ENCODE peak calls at places on chromosomes 4 and X, in nine cellular contexts. K is esophagus squamous epithelium; F is uterus; R is CD4-positive, CD25-positive, alpha-beta regulatory T cell; O is A549; I is body of pancreas; U is kidney; N is adipocyte; G is cardiac muscle cell. Y is an unnamed sample. For H3K9me3, the result is how much of the 10 kb centered on the place peaks cover.

GRCh38 chr4:94354474-94354896 is 11.8 kb upstream of the HPGDS start:
- DNase-seq in K (no peak), F (no peak), R (no peak), O (no peak), I (no peak), U (no peak), N (no peak), G (no peak), Y (no peak)

GRCh38 chrX:110258552-110258951 is 59.3 kb downstream of the AMMECR1 start:
- DNase-seq in K (no peak), F (no peak), R (no peak), O (no peak), I (no peak), U (no peak), N (no peak), G (no peak), Y (peak)

GRCh38 chr4:139672215-139672614 is 6.6 kb downstream of the MGST2 start:
- DNase-seq in K (no peak), F (no peak), R (no peak), O (no peak), I (no peak), U (no peak), N (no peak), G (no peak), Y (no peak)

GRCh38 chrX:16002185-16002584 is 121.2 kb upstream of the GRPR start:
- DNase-seq in K (no peak), F (no peak), R (no peak), O (no peak), I (no peak), U (no peak), N (no peak), G (no peak), Y (no peak)

GRCh38 chr4:4519296-4519898 is 22.5 kb downstream of the STX18 start:
- DNase-seq in K (no peak), F (no peak), R (no peak), O (peak), I (no peak), U (no peak), N (peak), G (peak), Y (no peak)

GRCh38 chrX:129423191-129423590 is 100.1 kb downstream of the SMARCA1 start:
- DNase-seq in K (no peak), F (no peak), R (no peak), O (no peak), I (no peak), U (no peak), N (no peak), G (no peak), Y (no peak)

GRCh38 chrX:67544871-67545771 is 1.3 kb downstream of the AR start:
- DNase-seq in K (no peak), F (peak), R (no peak), O (no peak), I (peak), U (peak), N (peak), G (no peak), Y (peak)

GRCh38 chr4:128302775-128303174 is 15.2 kb upstream of the PGRMC2 start:
- DNase-seq in K (no peak), F (no peak), R (no peak), O (no peak), I (no peak), U (no peak), N (no peak), G (no peak), Y (no peak)

GRCh38 chrX:140190441-140191108 is 225.3 kb upstream of the CXorf66 start:
- DNase-seq in K (no peak), F (no peak), R (no peak), O (no peak), I (peak), U (no peak), N (no peak), G (no peak), Y (no peak)

GRCh38 chrX:40108959-40109287 is 11.2 kb upstream of the BCOR start:
- DNase-seq in K (no peak), F (peak), R (peak), O (peak), I (peak), U (peak), N (peak), G (peak), Y (peak)

GRCh38 chrX:94053575-94053974 is 379.6 kb downstream of the FAM133A start:
- DNase-seq in K (no peak), F (no peak), R (no peak), O (no peak), I (no peak), U (no peak), N (no peak), G (no peak), Y (no peak)

GRCh38 chr4:100984901-100985300 is 362.4 kb downstream of the PPP3CA start:
- DNase-seq in K (no peak), F (no peak), R (no peak), O (no peak), I (no peak), U (no peak), N (peak), G (no peak), Y (no peak)

GRCh38 chrX:17608898-17609297 is 128.4 kb upstream of the SCML1 start:
- DNase-seq in K (no peak), F (no peak), R (no peak), O (no peak), I (peak), U (no peak), N (peak), G (no peak), Y (peak)

GRCh38 chr4:169047967-169048366 is 37.9 kb upstream of the CBR4 start:
- DNase-seq in K (no peak), F (no peak), R (no peak), O (no peak), I (no peak), U (no peak), N (no peak), G (no peak), Y (no peak)

GRCh38 chr4:836003-836511 is 10.1 kb upstream of the CPLX1 start:
- DNase-seq in K (no peak), F (no peak), R (no peak), O (no peak), I (no peak), U (peak), N (no peak), G (no peak), Y (no peak)

GRCh38 chr4:836781-837301 is 10.9 kb upstream of the CPLX1 start:
- DNase-seq in K (no peak), F (no peak), R (no peak), O (no peak), I (peak), U (peak), N (no peak), G (no peak), Y (no peak)

GRCh38 chr4:835148-836002 is 9.4 kb upstream of the CPLX1 start:
- DNase-seq in K (no peak), F (no peak), R (no peak), O (no peak), I (peak), U (peak), N (no peak), G (no peak), Y (no peak)

GRCh38 chr4:837772-838171 is 11.8 kb upstream of the CPLX1 start:
- DNase-seq in K (no peak), F (no peak), R (no peak), O (no peak), I (no peak), U (no peak), N (no peak), G (no peak), Y (no peak)

DNA sequence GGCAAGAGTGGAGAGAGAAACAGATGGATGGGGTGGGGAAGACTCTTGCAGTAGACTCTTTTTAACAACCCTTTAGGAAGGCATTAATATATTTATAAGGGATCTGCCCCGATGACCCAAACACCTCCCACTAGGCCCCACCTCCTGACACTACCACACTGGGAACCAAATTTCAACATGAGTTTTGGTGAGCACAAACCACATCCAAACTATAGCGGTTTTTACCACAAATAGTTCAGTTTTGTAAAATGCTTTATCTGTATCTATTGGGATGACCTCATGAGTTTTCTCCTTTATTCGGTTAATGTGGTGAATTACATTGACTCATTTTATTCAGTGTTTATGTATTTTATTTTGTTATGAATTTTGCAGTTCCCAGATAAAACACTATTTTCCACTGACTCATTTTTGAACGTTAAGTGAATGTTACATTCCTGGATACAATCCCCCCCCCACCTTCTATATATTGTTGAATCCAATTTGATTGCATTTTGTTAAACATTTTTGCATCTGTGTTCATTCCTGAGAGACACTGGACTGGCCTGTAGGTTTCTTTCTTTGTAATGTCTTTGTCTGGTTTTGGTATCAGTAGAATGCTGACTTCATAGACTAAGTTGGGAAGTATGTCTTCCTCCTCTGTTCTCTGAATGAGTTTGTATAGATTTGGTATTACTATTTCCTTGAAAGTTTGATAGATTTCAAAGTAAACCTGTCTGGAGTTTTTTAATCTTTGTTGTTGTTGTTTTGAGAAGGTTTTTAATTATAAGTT is 13.9 kb upstream of the CPLX1 start:
- DNase-seq in K (no peak), F (no peak), R (no peak), O (no peak), I (no peak), U (no peak), N (no peak), G (no peak), Y (no peak)
- H3K9me3 ChIP-seq in K (under half), F (under half), R (under half), O (under half), I (under half), U (under half), N (under half), G (under half), Y (under half)

GRCh38 chrX:43266487-43266886 is 389.6 kb upstream of the MAOA start:
- DNase-seq in K (no peak), F (no peak), R (peak), O (no peak), I (no peak), U (no peak), N (no peak), G (no peak), Y (no peak)
- H3K4me3 ChIP-seq in K (no peak), F (no peak), R (no peak), O (no peak), I (no peak), U (no peak), N (no peak), G (no peak), Y (no peak)

DNA sequence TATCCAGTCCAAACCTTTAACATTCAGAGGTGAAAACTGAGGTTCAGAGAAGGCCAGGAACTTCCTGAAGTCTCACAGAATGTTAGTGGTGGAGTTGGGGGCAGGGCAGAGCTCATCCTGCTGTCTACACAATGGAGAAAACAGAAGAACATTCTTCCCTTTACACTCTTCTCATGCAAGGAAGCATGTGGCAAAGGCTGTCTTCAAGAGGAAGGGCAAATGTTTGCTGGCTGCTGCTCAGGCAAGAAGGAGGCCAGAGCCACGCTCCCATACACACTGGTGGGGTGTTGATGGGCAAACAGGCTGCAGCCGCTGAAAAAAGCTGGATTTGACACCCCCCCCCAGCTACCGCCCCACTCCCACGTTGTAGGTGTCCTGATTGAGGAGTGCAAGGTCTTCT is 32.5 kb downstream of the HMGB3 start:
- DNase-seq in K (no peak), F (no peak), R (no peak), O (no peak), I (no peak), U (no peak), N (no peak), G (no peak), Y (no peak)
- H3K9me3 ChIP-seq in K (under half), F (under half), R (under half), O (under half), I (under half), U (under half), N (under half), G (under half), Y (under half)

GRCh38 chr4:39166670-39167069 is 15.7 kb upstream of the WDR19 start:
- DNase-seq in K (no peak), F (no peak), R (no peak), O (no peak), I (no peak), U (no peak), N (no peak), G (no peak), Y (no peak)
- H3K4me3 ChIP-seq in K (no peak), F (no peak), R (no peak), O (no peak), I (no peak), U (no peak), N (no peak), G (no peak), Y (no peak)

DNA sequence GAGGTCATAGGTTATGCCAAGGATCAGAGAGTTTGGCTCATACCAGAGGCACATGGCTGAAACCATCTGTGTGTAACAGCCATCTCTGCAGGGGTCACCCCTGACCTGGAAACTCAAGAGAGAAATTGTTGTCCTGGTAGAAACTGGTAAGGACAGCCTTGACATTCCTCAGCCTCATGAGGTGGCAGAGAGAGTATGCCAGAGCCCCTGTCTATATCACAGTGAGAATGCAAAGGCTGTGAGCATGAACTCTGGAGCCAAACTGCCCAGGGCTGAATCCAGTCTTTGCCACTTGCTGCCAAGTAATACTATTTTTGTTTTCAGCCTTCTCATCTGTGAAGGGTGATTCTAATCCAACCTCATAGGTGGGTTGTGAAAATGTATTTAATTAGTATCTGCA is 37.1 kb upstream of the CCDC149 start:
- DNase-seq in K (no peak), F (no peak), R (no peak), O (no peak), I (no peak), U (no peak), N (no peak), G (peak), Y (no peak)
- H3K9me3 ChIP-seq in K (under half), F (under half), R (under half), O (under half), I (under half), U (under half), N (under half), G (under half), Y (under half)

GRCh38 chr4:65669981-65670330 is 333 bp downstream of the EPHA5 start:
- DNase-seq in K (no peak), F (no peak), R (no peak), O (no peak), I (no peak), U (no peak), N (no peak), G (no peak), Y (no peak)
- H3K4me3 ChIP-seq in K (peak), F (peak), R (no peak), O (peak), I (no peak), U (peak), N (peak), G (peak), Y (peak)

DNA sequence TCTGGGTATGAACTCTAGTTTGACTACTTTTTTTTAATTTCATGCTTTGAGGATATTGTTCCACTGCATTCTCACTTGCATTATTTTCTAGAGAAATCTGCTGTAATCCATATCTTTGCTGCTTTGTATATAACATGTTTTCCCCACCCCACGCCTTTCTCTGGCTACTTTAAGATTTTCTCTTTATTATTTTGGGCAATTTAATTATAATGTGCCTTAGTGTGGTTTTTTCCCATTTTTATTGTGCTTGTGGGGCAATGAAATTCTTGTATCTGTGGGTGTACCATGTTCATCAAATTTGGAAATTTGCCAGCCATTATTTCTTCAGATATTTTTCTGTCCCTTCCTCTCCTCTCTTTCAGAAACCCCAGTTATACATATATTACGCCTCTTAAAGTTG is 15.1 kb upstream of the PPP2R2C start:
- DNase-seq in K (no peak), F (no peak), R (no peak), O (no peak), I (no peak), U (no peak), N (no peak), G (no peak), Y (no peak)
- H3K9me3 ChIP-seq in K (under half), F (under half), R (under half), O (under half), I (under half), U (under half), N (under half), G (under half), Y (under half)